ENCODE peak calls at places on chromosomes 7 and 10, in four cellular contexts. R, O, X and J are unnamed samples.

GRCh38 chr10:86786368-86786767 is 29.9 kb downstream of the BMPR1A start:
- DNase-seq in R (no peak), X (no peak), O (no peak), J (no peak)

GRCh38 chr7:86407291-86407690 is 236.4 kb upstream of the GRM3 start:
- DNase-seq in R (no peak), X (peak; percentile 77), O (no peak), J (no peak)

GRCh38 chr10:59757966-59758365 is 4.7 kb upstream of the MRLN start:
- DNase-seq in O (peak; percentile 77), R (no peak), X (peak; percentile 98), J (no peak)

GRCh38 chr10:77415311-77415960 is 222.2 kb downstream of the KCNMA1 start:
- DNase-seq in R (no peak), X (no peak), O (no peak), J (no peak)

GRCh38 chr10:74460812-74461211 is 309.8 kb downstream of the ADK start:
- DNase-seq in O (peak; percentile 22), X (peak; percentile 34), R (no peak), J (no peak)

GRCh38 chr7:11539853-11540252 is 292.1 kb downstream of the THSD7A start:
- DNase-seq in O (no peak), X (peak; percentile 21), R (no peak), J (no peak)

GRCh38 chr10:22837351-22837750 is 90.5 kb upstream of the ARMC3 start:
- DNase-seq in O (no peak), X (no peak), R (no peak), J (no peak)

GRCh38 chr7:55206235-55207029 is 158.7 kb upstream of the LANCL2 start:
- DNase-seq in X (peak; percentile 61), R (no peak), O (peak; percentile 64), J (no peak)

GRCh38 chr7:10707519-10707918 is 266.2 kb upstream of the PHF14 start:
- DNase-seq in O (no peak), X (peak; percentile 3), R (no peak), J (no peak)

GRCh38 chr7:22594020-22594419 is 94.0 kb upstream of the STEAP1B start:
- DNase-seq in O (no peak), X (no peak), R (no peak), J (no peak)

GRCh38 chr10:24483701-24484100 is 240.0 kb downstream of the ARHGAP21 start:
- DNase-seq in R (peak; percentile 81), X (peak; percentile 70), O (peak; percentile 28), J (peak; percentile 29)

GRCh38 chr7:26166681-26167266 is 14.8 kb downstream of the NFE2L3 start:
- DNase-seq in O (no peak), X (no peak), R (no peak), J (no peak)

GRCh38 chr10:104120061-104120460 is 1.9 kb upstream of the SFR1 start:
- DNase-seq in X (no peak), O (no peak), R (no peak), J (no peak)

GRCh38 chr7:2880882-2881281 is 36.8 kb upstream of the GNA12 start:
- DNase-seq in R (no peak), O (no peak), X (no peak), J (no peak)

GRCh38 chr7:140029072-140029471 is 33.7 kb downstream of the PARP12 start:
- DNase-seq in O (no peak), X (no peak), R (no peak), J (no peak)

GRCh38 chr10:121113385-121113696 is 262.2 kb downstream of the WDR11 start:
- DNase-seq in O (no peak), X (peak; percentile 25), R (no peak), J (no peak)

GRCh38 chr10:34607894-34608293 is 207.2 kb downstream of the PARD3 start:
- DNase-seq in O (peak; percentile 20), R (no peak), X (no peak), J (no peak)

GRCh38 chr7:18541871-18542212 is 46.3 kb downstream of the HDAC9 start:
- DNase-seq in R (no peak), X (no peak), O (no peak), J (no peak)

GRCh38 chr7:122315507-122316466 is 11.2 kb upstream of the FEZF1 start:
- DNase-seq in O (no peak), X (no peak), R (no peak), J (no peak)

GRCh38 chr7:115471891-115472290 is 550.0 kb downstream of the MDFIC start:
- DNase-seq in R (no peak), X (peak; percentile 65), O (peak; percentile 11), J (no peak)

GRCh38 chr7:31084226-31084625 is 32.1 kb downstream of the ADCYAP1R1 start:
- DNase-seq in R (no peak), O (no peak), X (no peak), J (no peak)

GRCh38 chr10:50417486-50417905 is 166.2 kb upstream of the ASAH2 start:
- DNase-seq in X (no peak), O (peak; percentile 3), R (no peak), J (no peak)

GRCh38 chr7:48876087-48876486 is 48.3 kb upstream of the CDC14C start:
- DNase-seq in R (no peak), O (no peak), X (no peak), J (no peak)

GRCh38 chr10:102555781-102556328 is 52.1 kb downstream of the SUFU start:
- DNase-seq in X (peak; percentile 88), O (peak; percentile 88), R (no peak), J (peak; percentile 58)

GRCh38 chr7:98815313-98815712 is 54.5 kb downstream of the TMEM130 start:
- DNase-seq in R (no peak), X (no peak), O (no peak), J (no peak)

GRCh38 chr10:32446701-32447406 is 914 bp downstream of the CCDC7 start:
- DNase-seq in O (peak; percentile 22), R (no peak), X (peak; percentile 45), J (no peak)

GRCh38 chr10:28179490-28180099 is 123.3 kb downstream of the MPP7 start:
- DNase-seq in O (peak; percentile 62), X (peak; percentile 57), R (no peak), J (no peak)

GRCh38 chr10:28532223-28532508 is 752 bp upstream of the WAC start:
- DNase-seq in X (peak; percentile 59), O (no peak), R (no peak), J (no peak)

GRCh38 chr7:106584914-106585759 is 75.8 kb downstream of the CCDC71L start:
- DNase-seq in O (no peak), X (no peak), R (no peak), J (no peak)

GRCh38 chr7:98772242-98772603 is 97.6 kb downstream of the TMEM130 start:
- DNase-seq in X (no peak), R (no peak), O (no peak), J (no peak)

DNA sequence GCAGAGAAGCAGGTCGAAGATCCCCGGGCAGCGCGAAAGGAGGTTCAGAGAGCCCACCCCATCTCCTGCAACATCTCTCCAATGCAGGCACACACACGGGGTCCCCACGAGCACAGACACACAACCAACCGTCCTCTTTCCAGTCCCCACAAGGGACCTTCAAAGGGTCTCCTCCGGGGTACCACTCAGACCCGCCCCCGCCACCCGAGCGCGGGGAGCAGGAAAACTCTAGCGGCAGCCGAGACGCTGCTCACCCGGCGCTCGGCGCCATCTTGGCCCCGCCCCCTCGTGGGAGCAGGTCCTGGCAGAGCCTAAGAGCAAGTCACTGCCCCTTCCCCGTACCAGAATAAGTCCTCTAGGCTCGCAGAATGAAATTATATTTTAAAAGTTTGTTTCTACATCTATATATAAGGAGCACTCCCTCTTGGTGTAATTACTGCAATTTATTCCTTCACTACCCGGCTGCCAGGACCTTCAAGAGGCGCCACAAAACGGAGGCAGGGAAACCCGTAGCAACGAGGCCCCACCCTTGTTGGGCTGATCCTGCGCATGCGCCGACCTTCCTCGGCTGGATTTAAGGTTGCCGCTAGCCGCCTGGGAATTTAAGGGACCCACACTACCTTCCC is at the start of the genes CNPY4 and TAF6:
- DNase-seq in X (peak; percentile 92), R (peak; percentile 96), O (peak; percentile 94), J (peak; percentile 95)
- TF ChIP-seq CTCF in X (no peak), R (no peak), O (no peak), J (peak; percentile 10)

GRCh38 chr7:148698397-148699023 is at the start of gene CUL1:
- DNase-seq in O (peak; percentile 52), X (peak; percentile 72), R (peak; percentile 91), J (peak; percentile 90)

GRCh38 chr7:148701414-148701813 is 2.7 kb downstream of the CUL1 start:
- DNase-seq in X (peak; percentile 45), R (no peak), O (peak; percentile 38), J (no peak)

GRCh38 chr7:148699024-148699771 is 495 bp downstream of the CUL1 start:
- DNase-seq in R (peak; percentile 57), O (peak; percentile 45), X (peak; percentile 56), J (peak; percentile 83)

GRCh38 chr7:148699772-148700629 is 1.3 kb downstream of the CUL1 start:
- DNase-seq in R (no peak), O (peak; percentile 39), X (peak; percentile 59), J (no peak)

GRCh38 chr7:148700693-148701092 is 2.0 kb downstream of the CUL1 start:
- DNase-seq in X (peak; percentile 71), R (no peak), O (peak; percentile 50), J (no peak)
- H3K4me1 ChIP-seq in X (peaks cover 13% of the 10 kb centered on the region), R (peaks cover 39% of the 10 kb centered on the region), O (peaks cover 11% of the 10 kb centered on the region), J (peaks cover 56% of the 10 kb centered on the region)

GRCh38 chr7:897086-897485 is 20.7 kb downstream of the GET4 start:
- DNase-seq in X (no peak), R (no peak), O (no peak), J (no peak)

GRCh38 chr7:897771-898376 is 21.5 kb downstream of the GET4 start:
- DNase-seq in R (no peak), X (no peak), O (no peak), J (no peak)

GRCh38 chr7:898855-899681 is 22.7 kb downstream of the GET4 start:
- DNase-seq in O (no peak), R (no peak), X (no peak), J (peak; percentile 58)

GRCh38 chr7:899806-900205 is 23.5 kb downstream of the GET4 start:
- DNase-seq in X (no peak), R (no peak), O (no peak), J (no peak)

DNA sequence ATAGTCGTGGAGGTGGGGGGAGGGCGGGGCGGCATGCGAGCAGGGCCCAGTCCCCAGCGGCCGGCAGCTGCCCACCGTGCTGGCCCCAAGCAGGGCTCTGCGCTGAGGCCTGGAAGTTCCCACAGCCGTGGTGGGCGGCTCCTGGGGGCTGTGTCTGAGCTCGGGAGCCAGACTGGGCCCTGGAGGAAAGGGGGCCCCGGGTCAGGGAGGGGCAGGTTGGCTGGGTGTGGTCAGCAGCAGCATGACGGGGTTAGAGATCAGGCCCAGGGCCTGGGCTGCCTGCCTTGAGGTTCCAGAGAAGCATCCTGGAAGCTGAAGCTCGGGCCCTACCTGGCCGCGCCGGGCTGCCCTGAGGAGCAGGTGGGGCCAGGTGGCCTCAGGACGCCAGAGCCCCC is 22.1 kb downstream of the GET4 start:
- DNase-seq in X (no peak), O (no peak), R (no peak), J (no peak)
- H3K36me3 ChIP-seq in X (peaks cover 21% of the 10 kb centered on the region), O (peaks cover 30% of the 10 kb centered on the region), R (peaks cover 67% of the 10 kb centered on the region), J (peaks cover 39% of the 10 kb centered on the region)

GRCh38 chr7:50783304-50783703 is 608 bp upstream of the GRB10 start:
- DNase-seq in R (no peak), O (no peak), X (no peak), J (no peak)

GRCh38 chr7:50781894-50782293 is 802 bp downstream of the GRB10 start:
- DNase-seq in X (no peak), O (no peak), R (no peak), J (no peak)

GRCh38 chr7:50781371-50781770 is 1.3 kb downstream of the GRB10 start:
- DNase-seq in X (no peak), R (no peak), O (no peak), J (no peak)

GRCh38 chr7:50783801-50784507 is 1.3 kb upstream of the GRB10 start:
- DNase-seq in O (peak; percentile 29), X (peak; percentile 63), R (no peak), J (no peak)

GRCh38 chr7:50782376-50783208 is at the start of gene GRB10:
- DNase-seq in X (peak; percentile 29), R (no peak), O (peak; percentile 20), J (peak; percentile 65)
- TF ChIP-seq CTCF in X (no peak), R (no peak), O (peak; percentile 45), J (no peak)